ENCODE peak calls at places on chromosomes 3 and 15, in nine cellular contexts. F, B, G, H, X, I, T, S and D are unnamed samples.

GRCh38 chr15:58678683-58679082 is 70.8 kb downstream of the ADAM10 start:
- DNase-seq in X (no peak), T (no peak), I (no peak), H (no peak), B (no peak), G (peak; percentile 44), F (no peak), S (no peak), D (no peak)

GRCh38 chr15:100291106-100291505 is 50.7 kb downstream of the ADAMTS17 start:
- DNase-seq in G (no peak), I (no peak), S (no peak), H (no peak), B (no peak), F (no peak), T (no peak), X (no peak), D (no peak)

GRCh38 chr3:10666621-10667020 is 149.4 kb upstream of the SLC6A11 start:
- DNase-seq in B (no peak), I (no peak), H (no peak), F (no peak), S (no peak), X (peak; percentile 13), G (no peak), T (no peak), D (no peak)

GRCh38 chr15:60423540-60423939 is 25.8 kb upstream of the ANXA2 start:
- DNase-seq in T (no peak), X (no peak), I (no peak), B (no peak), G (peak; percentile 80), S (peak; percentile 44), F (no peak), H (no peak), D (no peak)

GRCh38 chr3:101329016-101329673 is 8.8 kb upstream of the IMPG2 start:
- DNase-seq in F (no peak), S (no peak), H (no peak), G (no peak), B (no peak), I (no peak), T (no peak), X (no peak), D (no peak)

GRCh38 chr3:55885721-55886120 is 398.6 kb upstream of the WNT5A start:
- DNase-seq in I (no peak), B (no peak), G (no peak), T (no peak), X (no peak), S (no peak), H (no peak), F (no peak), D (no peak)

GRCh38 chr3:12449889-12450682 is 34.2 kb upstream of the TSEN2 start:
- DNase-seq in F (peak; percentile 34), T (no peak), S (no peak), B (no peak), X (no peak), I (no peak), G (no peak), H (no peak), D (no peak)

GRCh38 chr3:165854696-165855095 is 17.5 kb upstream of the BCHE start:
- DNase-seq in H (no peak), B (no peak), G (peak; percentile 18), S (peak; percentile 1), F (no peak), I (no peak), T (no peak), X (no peak), D (no peak)

GRCh38 chr3:25080461-25080860 is 347.6 kb upstream of the RARB start:
- DNase-seq in S (no peak), B (no peak), I (no peak), X (no peak), F (no peak), G (no peak), T (no peak), H (no peak), D (no peak)

GRCh38 chr3:98984024-98984423 is 82.5 kb upstream of the DCBLD2 start:
- DNase-seq in G (no peak), S (no peak), I (no peak), H (no peak), X (no peak), B (no peak), T (no peak), F (no peak), D (no peak)
- H3K4me1 ChIP-seq in G (peaks cover 68% of the 10 kb centered on the region), S (no peaks in the 10 kb centered on the region), I (no peaks in the 10 kb centered on the region), H (peaks cover 4% of the 10 kb centered on the region), X (no peaks in the 10 kb centered on the region), B (no peaks in the 10 kb centered on the region), T (peaks cover 11% of the 10 kb centered on the region), F (peaks cover 8% of the 10 kb centered on the region), D (no peaks in the 10 kb centered on the region)

DNA sequence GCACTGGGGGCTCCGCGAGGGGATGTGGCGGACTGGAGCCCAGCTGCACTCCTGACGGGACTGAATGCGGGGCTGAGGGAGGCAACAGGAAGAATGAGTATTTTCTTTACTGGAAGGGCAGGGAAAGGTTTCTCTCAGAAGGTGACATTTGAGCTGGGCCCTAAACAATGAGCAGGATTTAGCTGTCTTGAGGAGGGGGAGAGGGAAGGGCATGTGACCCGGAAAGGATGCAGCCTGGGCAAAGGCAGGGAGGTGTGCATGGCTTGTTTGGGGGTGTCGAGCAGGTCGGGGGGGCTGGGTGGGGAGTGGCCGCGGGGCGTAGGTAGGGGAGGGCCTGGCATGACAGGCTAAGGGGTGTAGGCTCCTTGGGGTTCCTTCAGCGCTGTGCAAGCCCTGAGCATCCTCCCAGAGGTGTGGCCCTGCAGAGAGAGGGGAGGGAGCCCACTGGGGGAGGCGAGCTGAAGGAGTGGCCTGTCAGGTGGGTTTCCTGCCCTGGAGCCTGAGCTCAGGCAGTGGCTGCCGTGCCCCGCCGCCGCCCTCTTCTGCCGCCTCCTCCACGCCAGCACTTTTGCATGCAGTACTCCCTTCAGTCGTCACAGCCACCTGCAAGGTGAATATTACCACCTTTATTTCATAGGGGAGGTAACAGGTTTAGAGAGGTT is 17.2 kb upstream of the ANKDD1A start:
- DNase-seq in H (no peak), F (peak; percentile 70), B (no peak), X (peak; percentile 84), T (peak; percentile 90), S (no peak), G (no peak), I (no peak), D (peak; percentile 61)
- TF ChIP-seq EP300 in H (no peak), F (no peak), B (no peak), X (no peak), T (no peak), S (no peak), G (no peak), I (no peak), D (no peak)

GRCh38 chr15:74866090-74866489 is 7.1 kb downstream of the SCAMP2 start:
- DNase-seq in I (no peak), H (no peak), T (no peak), X (no peak), F (no peak), B (no peak), S (no peak), G (peak; percentile 55), D (no peak)
- TF ChIP-seq POLR2A in I (no peak), H (no peak), T (no peak), X (no peak), F (no peak), B (no peak), S (no peak), G (no peak), D (no peak)

GRCh38 chr15:76341366-76342045 is 4.9 kb downstream of the ISL2 start:
- DNase-seq in I (no peak), X (peak; percentile 43), T (peak; percentile 73), S (no peak), G (no peak), H (no peak), B (no peak), F (no peak), D (no peak)

GRCh38 chr15:76342046-76342381 is 5.4 kb downstream of the ISL2 start:
- DNase-seq in I (no peak), S (no peak), X (no peak), B (no peak), F (no peak), T (peak; percentile 78), H (no peak), G (no peak), D (no peak)

GRCh38 chr15:76345269-76345879 is 8.8 kb downstream of the ISL2 start:
- DNase-seq in S (no peak), T (no peak), H (no peak), B (no peak), G (no peak), F (no peak), I (no peak), X (no peak), D (no peak)

GRCh38 chr15:76342382-76343201 is 6.0 kb downstream of the ISL2 start:
- DNase-seq in F (peak; percentile 86), B (no peak), S (no peak), G (no peak), X (peak; percentile 65), T (peak; percentile 85), H (no peak), I (no peak), D (no peak)

GRCh38 chr15:76343313-76343996 is 6.9 kb downstream of the ISL2 start:
- DNase-seq in G (no peak), S (no peak), I (no peak), H (no peak), B (no peak), T (no peak), F (no peak), X (no peak), D (no peak)
- H3K4me1 ChIP-seq in G (peaks cover 2% of the 10 kb centered on the region), S (peaks cover 26% of the 10 kb centered on the region), I (peaks cover 30% of the 10 kb centered on the region), H (peaks cover 15% of the 10 kb centered on the region), B (no peaks in the 10 kb centered on the region), T (peaks cover 61% of the 10 kb centered on the region), F (peaks cover 52% of the 10 kb centered on the region), X (peaks cover 56% of the 10 kb centered on the region), D (peaks cover 57% of the 10 kb centered on the region)